ENCODE peak calls at places on chromosomes 4 and X, in nine cellular contexts. One of them, this sample, is unnamed.
A peak's percentile ranks its signal among the peaks of the same experiment; 100 is the strongest.

GRCh38 chrX:43677993-43678392 is 21.9 kb downstream of the MAOA start:
- DNase-seq in CD8-positive, alpha-beta T cell: no peak
- DNase-seq in AG08395: no peak
- DNase-seq in fibroblast of pulmonary artery: no peak
- DNase-seq in type B pancreatic cell: no peak
- DNase-seq in T-helper 2 cell: no peak
- DNase-seq in effector memory CD4-positive, alpha-beta T cell: no peak
- DNase-seq in naive thymus-derived CD8-positive, alpha-beta T cell: no peak
- DNase-seq in endothelial cell: no peak
- DNase-seq in this sample: no peak

GRCh38 chrX:85024562-85024961 is 20.9 kb downstream of the APOOL start:
- DNase-seq in effector memory CD4-positive, alpha-beta T cell: no peak
- DNase-seq in fibroblast of pulmonary artery: no peak
- DNase-seq in type B pancreatic cell: no peak
- DNase-seq in T-helper 2 cell: no peak
- DNase-seq in AG08395: no peak
- DNase-seq in endothelial cell: no peak
- DNase-seq in naive thymus-derived CD8-positive, alpha-beta T cell: no peak
- DNase-seq in CD8-positive, alpha-beta T cell: no peak
- DNase-seq in this sample: no peak

GRCh38 chr4:100009490-100009889 is 59.4 kb upstream of the H2AZ1 start:
- DNase-seq in fibroblast of pulmonary artery: no peak
- DNase-seq in effector memory CD4-positive, alpha-beta T cell: no peak
- DNase-seq in AG08395: no peak
- DNase-seq in T-helper 2 cell: no peak
- DNase-seq in naive thymus-derived CD8-positive, alpha-beta T cell: no peak
- DNase-seq in endothelial cell: no peak
- DNase-seq in CD8-positive, alpha-beta T cell: no peak
- DNase-seq in type B pancreatic cell: no peak
- DNase-seq in this sample: no peak

GRCh38 chr4:163191999-163192398 is 25.3 kb upstream of the NAF1 start:
- DNase-seq in endothelial cell: no peak
- DNase-seq in AG08395: peak; percentile 6
- DNase-seq in type B pancreatic cell: no peak
- DNase-seq in T-helper 2 cell: no peak
- DNase-seq in CD8-positive, alpha-beta T cell: no peak
- DNase-seq in fibroblast of pulmonary artery: peak; percentile 11
- DNase-seq in effector memory CD4-positive, alpha-beta T cell: no peak
- DNase-seq in naive thymus-derived CD8-positive, alpha-beta T cell: no peak
- DNase-seq in this sample: no peak

GRCh38 chrX:17361620-17362019 is 13.4 kb upstream of the NHS start:
- DNase-seq in T-helper 2 cell: no peak
- DNase-seq in naive thymus-derived CD8-positive, alpha-beta T cell: no peak
- DNase-seq in effector memory CD4-positive, alpha-beta T cell: no peak
- DNase-seq in AG08395: no peak
- DNase-seq in type B pancreatic cell: no peak
- DNase-seq in CD8-positive, alpha-beta T cell: no peak
- DNase-seq in fibroblast of pulmonary artery: no peak
- DNase-seq in endothelial cell: peak; percentile 20
- DNase-seq in this sample: no peak

GRCh38 chr4:76197001-76197743 is 16.5 kb downstream of the SCARB2 start:
- DNase-seq in naive thymus-derived CD8-positive, alpha-beta T cell: no peak
- DNase-seq in AG08395: no peak
- DNase-seq in type B pancreatic cell: no peak
- DNase-seq in effector memory CD4-positive, alpha-beta T cell: no peak
- DNase-seq in T-helper 2 cell: no peak
- DNase-seq in fibroblast of pulmonary artery: no peak
- DNase-seq in endothelial cell: no peak
- DNase-seq in CD8-positive, alpha-beta T cell: no peak
- DNase-seq in this sample: no peak

GRCh38 chr4:156970501-156971167 is 965 bp downstream of the PDGFC start:
- DNase-seq in CD8-positive, alpha-beta T cell: no peak
- DNase-seq in T-helper 2 cell: no peak
- DNase-seq in AG08395: peak; percentile 63
- DNase-seq in endothelial cell: peak; percentile 69
- DNase-seq in effector memory CD4-positive, alpha-beta T cell: no peak
- DNase-seq in type B pancreatic cell: peak; percentile 74
- DNase-seq in naive thymus-derived CD8-positive, alpha-beta T cell: no peak
- DNase-seq in fibroblast of pulmonary artery: peak; percentile 77
- DNase-seq in this sample: peak; percentile 72

GRCh38 chrX:146906166-146906565 is 91.6 kb upstream of the CXorf51A start:
- DNase-seq in naive thymus-derived CD8-positive, alpha-beta T cell: no peak
- DNase-seq in endothelial cell: no peak
- DNase-seq in CD8-positive, alpha-beta T cell: no peak
- DNase-seq in T-helper 2 cell: no peak
- DNase-seq in fibroblast of pulmonary artery: no peak
- DNase-seq in type B pancreatic cell: no peak
- DNase-seq in effector memory CD4-positive, alpha-beta T cell: no peak
- DNase-seq in AG08395: no peak
- DNase-seq in this sample: no peak

GRCh38 chrX:40249582-40249981 is 151.8 kb upstream of the BCOR start:
- DNase-seq in T-helper 2 cell: no peak
- DNase-seq in naive thymus-derived CD8-positive, alpha-beta T cell: no peak
- DNase-seq in type B pancreatic cell: no peak
- DNase-seq in effector memory CD4-positive, alpha-beta T cell: no peak
- DNase-seq in endothelial cell: no peak
- DNase-seq in CD8-positive, alpha-beta T cell: no peak
- DNase-seq in AG08395: no peak
- DNase-seq in fibroblast of pulmonary artery: no peak
- DNase-seq in this sample: no peak

GRCh38 chr4:85029453-85029852 is 63.0 kb upstream of the WDFY3 start:
- DNase-seq in CD8-positive, alpha-beta T cell: no peak
- DNase-seq in type B pancreatic cell: no peak
- DNase-seq in naive thymus-derived CD8-positive, alpha-beta T cell: no peak
- DNase-seq in effector memory CD4-positive, alpha-beta T cell: no peak
- DNase-seq in AG08395: no peak
- DNase-seq in fibroblast of pulmonary artery: no peak
- DNase-seq in T-helper 2 cell: no peak
- DNase-seq in endothelial cell: no peak
- DNase-seq in this sample: no peak

GRCh38 chr4:78168029-78168428 is 110.9 kb downstream of the FRAS1 start:
- DNase-seq in T-helper 2 cell: no peak
- DNase-seq in CD8-positive, alpha-beta T cell: no peak
- DNase-seq in type B pancreatic cell: no peak
- DNase-seq in naive thymus-derived CD8-positive, alpha-beta T cell: no peak
- DNase-seq in endothelial cell: no peak
- DNase-seq in AG08395: no peak
- DNase-seq in fibroblast of pulmonary artery: no peak
- DNase-seq in effector memory CD4-positive, alpha-beta T cell: no peak
- DNase-seq in this sample: no peak

GRCh38 chr4:2424581-2424980 is 5.8 kb downstream of the CFAP99 start:
- DNase-seq in endothelial cell: no peak
- DNase-seq in AG08395: no peak
- DNase-seq in CD8-positive, alpha-beta T cell: no peak
- DNase-seq in type B pancreatic cell: peak; percentile 53
- DNase-seq in T-helper 2 cell: no peak
- DNase-seq in effector memory CD4-positive, alpha-beta T cell: no peak
- DNase-seq in fibroblast of pulmonary artery: peak; percentile 31
- DNase-seq in naive thymus-derived CD8-positive, alpha-beta T cell: no peak
- DNase-seq in this sample: no peak

GRCh38 chr4:89878611-89879010 is 16.0 kb upstream of the MMRN1 start:
- DNase-seq in endothelial cell: no peak
- DNase-seq in naive thymus-derived CD8-positive, alpha-beta T cell: no peak
- DNase-seq in CD8-positive, alpha-beta T cell: no peak
- DNase-seq in effector memory CD4-positive, alpha-beta T cell: no peak
- DNase-seq in T-helper 2 cell: no peak
- DNase-seq in type B pancreatic cell: no peak
- DNase-seq in AG08395: no peak
- DNase-seq in fibroblast of pulmonary artery: peak; percentile 11
- DNase-seq in this sample: no peak

GRCh38 chr4:41133619-41134018 is 80.7 kb downstream of the APBB2 start:
- DNase-seq in type B pancreatic cell: no peak
- DNase-seq in CD8-positive, alpha-beta T cell: no peak
- DNase-seq in naive thymus-derived CD8-positive, alpha-beta T cell: no peak
- DNase-seq in fibroblast of pulmonary artery: peak; percentile 40
- DNase-seq in T-helper 2 cell: no peak
- DNase-seq in endothelial cell: peak; percentile 23
- DNase-seq in AG08395: no peak
- DNase-seq in effector memory CD4-positive, alpha-beta T cell: no peak
- DNase-seq in this sample: no peak

GRCh38 chr4:138736362-138736761 is 279.2 kb upstream of the NOCT start:
- DNase-seq in fibroblast of pulmonary artery: peak; percentile 47
- DNase-seq in AG08395: peak; percentile 38
- DNase-seq in type B pancreatic cell: no peak
- DNase-seq in T-helper 2 cell: no peak
- DNase-seq in endothelial cell: no peak
- DNase-seq in effector memory CD4-positive, alpha-beta T cell: no peak
- DNase-seq in CD8-positive, alpha-beta T cell: no peak
- DNase-seq in naive thymus-derived CD8-positive, alpha-beta T cell: no peak
- DNase-seq in this sample: peak; percentile 22

GRCh38 chrX:133053854-133054565 is 42.9 kb downstream of the USP26 start:
- DNase-seq in endothelial cell: no peak
- DNase-seq in T-helper 2 cell: no peak
- DNase-seq in effector memory CD4-positive, alpha-beta T cell: no peak
- DNase-seq in naive thymus-derived CD8-positive, alpha-beta T cell: no peak
- DNase-seq in type B pancreatic cell: no peak
- DNase-seq in fibroblast of pulmonary artery: no peak
- DNase-seq in CD8-positive, alpha-beta T cell: no peak
- DNase-seq in AG08395: no peak
- DNase-seq in this sample: no peak

GRCh38 chr4:152591361-152591760 is 55.5 kb upstream of the FBXW7 start:
- DNase-seq in endothelial cell: peak; percentile 36
- DNase-seq in CD8-positive, alpha-beta T cell: no peak
- DNase-seq in effector memory CD4-positive, alpha-beta T cell: no peak
- DNase-seq in T-helper 2 cell: no peak
- DNase-seq in fibroblast of pulmonary artery: peak; percentile 33
- DNase-seq in type B pancreatic cell: no peak
- DNase-seq in naive thymus-derived CD8-positive, alpha-beta T cell: no peak
- DNase-seq in AG08395: peak; percentile 15
- DNase-seq in this sample: no peak

GRCh38 chr4:17544205-17544604 is 29.2 kb downstream of the CLRN2 start:
- DNase-seq in AG08395: peak; percentile 31
- DNase-seq in type B pancreatic cell: no peak
- DNase-seq in CD8-positive, alpha-beta T cell: no peak
- DNase-seq in naive thymus-derived CD8-positive, alpha-beta T cell: no peak
- DNase-seq in fibroblast of pulmonary artery: peak; percentile 4
- DNase-seq in endothelial cell: no peak
- DNase-seq in effector memory CD4-positive, alpha-beta T cell: no peak
- DNase-seq in T-helper 2 cell: no peak
- DNase-seq in this sample: no peak

GRCh38 chrX:67787196-67787595 is 243.4 kb downstream of the AR start:
- DNase-seq in AG08395: peak; percentile 4
- DNase-seq in effector memory CD4-positive, alpha-beta T cell: no peak
- DNase-seq in T-helper 2 cell: no peak
- DNase-seq in type B pancreatic cell: no peak
- DNase-seq in naive thymus-derived CD8-positive, alpha-beta T cell: no peak
- DNase-seq in endothelial cell: no peak
- DNase-seq in fibroblast of pulmonary artery: no peak
- DNase-seq in CD8-positive, alpha-beta T cell: no peak
- DNase-seq in this sample: no peak

GRCh38 chr4:4677825-4678522 is 136.1 kb upstream of the STX18 start:
- DNase-seq in AG08395: peak; percentile 82
- DNase-seq in type B pancreatic cell: no peak
- DNase-seq in endothelial cell: peak; percentile 61
- DNase-seq in CD8-positive, alpha-beta T cell: no peak
- DNase-seq in effector memory CD4-positive, alpha-beta T cell: no peak
- DNase-seq in T-helper 2 cell: no peak
- DNase-seq in naive thymus-derived CD8-positive, alpha-beta T cell: no peak
- DNase-seq in fibroblast of pulmonary artery: peak; percentile 72
- DNase-seq in this sample: no peak